ENCODE peak calls at places on chromosomes 12 and 14, in five cellular contexts. L, T, A, F and S are unnamed samples.

GRCh38 chr12:131050463-131051154 is 96.9 kb downstream of the ADGRD1 start:
- DNase-seq in F (no peak), T (no peak), A (no peak), L (no peak), S (no peak)

GRCh38 chr12:106019130-106019529 is 119.6 kb downstream of the NUAK1 start:
- DNase-seq in A (no peak), L (no peak), F (no peak), T (no peak), S (no peak)

GRCh38 chr14:102499401-102500189 is 10.0 kb downstream of the ANKRD9 start:
- DNase-seq in T (no peak), F (no peak), A (no peak), L (no peak), S (no peak)

GRCh38 chr14:22820731-22821130 is 5.5 kb upstream of the SLC7A7 start:
- DNase-seq in F (no peak), L (no peak), T (peak), A (no peak), S (no peak)

GRCh38 chr12:49131973-49132461 is 822 bp upstream of the TUBA1B start:
- DNase-seq in F (no peak), A (peak), T (peak), L (no peak), S (no peak)

GRCh38 chr12:116406529-116406928 is 129.0 kb upstream of the MED13L start:
- DNase-seq in A (peak), T (no peak), F (no peak), L (no peak), S (no peak)

GRCh38 chr14:51310453-51311074 is 70.5 kb downstream of the TMX1 start:
- DNase-seq in L (no peak), F (peak), A (no peak), T (peak), S (no peak)

GRCh38 chr14:42224053-42224888 is 617.6 kb downstream of the LRFN5 start:
- DNase-seq in T (peak), L (peak), F (no peak), A (peak), S (no peak)

GRCh38 chr14:67166450-67166853 is 22.8 kb upstream of the GARIN2 start:
- DNase-seq in F (no peak), L (no peak), A (peak), T (peak), S (no peak)

GRCh38 chr12:129150721-129151120 is 297.4 kb downstream of the GLT1D1 start:
- DNase-seq in T (no peak), L (no peak), F (no peak), A (no peak), S (no peak)